ENCODE peak calls at places on chromosomes 11 and 22, in five cellular contexts. J, V, X, D and F are unnamed samples.

GRCh38 chr11:1031121-1031899 is 5.2 kb downstream of the MUC6 start:
- DNase-seq in J (no peak), V (no peak), X (no peak), D (no peak), F (no peak)

GRCh38 chr22:38540731-38541130 is 29.3 kb downstream of the DMC1 start:
- DNase-seq in J (no peak), V (no peak), X (no peak), D (no peak), F (no peak)

GRCh38 chr22:34975721-34976120 is 90.2 kb upstream of the ISX start:
- DNase-seq in J (no peak), V (peak), X (no peak), D (no peak), F (no peak)

GRCh38 chr11:75525433-75526191 is at the start of gene GDPD5:
- DNase-seq in J (peak), V (peak), X (peak), D (peak), F (peak)

GRCh38 chr11:76891285-76891684 is 30.6 kb downstream of the ACER3 start:
- DNase-seq in J (no peak), V (peak), X (no peak), D (no peak), F (no peak)

GRCh38 chr11:73414977-73415492 is 38.8 kb downstream of the RELT start:
- DNase-seq in J (peak), V (no peak), X (no peak), D (no peak), F (no peak)

GRCh38 chr11:64268687-64269379 is 15.6 kb downstream of the BAD start:
- DNase-seq in J (peak), V (peak), X (peak), D (no peak), F (no peak)

GRCh38 chr22:16915711-16916110 is 90.5 kb upstream of the XKR3 start:
- DNase-seq in J (no peak), V (peak), X (no peak), D (no peak), F (no peak)

GRCh38 chr11:109864161-109864661 is 229.0 kb upstream of the ZC3H12C start:
- DNase-seq in J (no peak), V (no peak), X (no peak), D (no peak), F (no peak)

GRCh38 chr11:124600924-124601323 is 10.3 kb upstream of the PANX3 start:
- DNase-seq in J (no peak), V (no peak), X (no peak), D (no peak), F (no peak)

GRCh38 chr11:68035266-68035876 is 3.5 kb upstream of the TCIRG1 start:
- DNase-seq in J (no peak), V (no peak), X (no peak), D (no peak), F (no peak)

GRCh38 chr11:15852179-15852578 is 504.2 kb downstream of the SOX6 start:
- DNase-seq in J (no peak), V (peak), X (no peak), D (no peak), F (no peak)

GRCh38 chr22:39349967-39350802 is at the start of gene SYNGR1:
- DNase-seq in J (no peak), V (no peak), X (peak), D (no peak), F (no peak)

GRCh38 chr22:36764060-36764459 is 11.9 kb downstream of the IFT27 start:
- DNase-seq in J (no peak), V (no peak), X (no peak), D (no peak), F (no peak)

GRCh38 chr11:15716550-15716949 is 601.8 kb downstream of the INSC start:
- DNase-seq in J (peak), V (peak), X (no peak), D (no peak), F (no peak)

GRCh38 chr11:47991266-47991830 is 11.0 kb downstream of the PTPRJ start:
- DNase-seq in J (no peak), V (peak), X (no peak), D (no peak), F (no peak)

GRCh38 chr11:8730697-8731020 is 48.1 kb downstream of the RPL27A start:
- DNase-seq in J (no peak), V (no peak), X (no peak), D (no peak), F (no peak)

GRCh38 chr11:100247701-100248100 is 439.4 kb upstream of the ARHGAP42 start:
- DNase-seq in J (no peak), V (peak), X (no peak), D (no peak), F (no peak)

GRCh38 chr11:40388097-40388818 is 1071.2 kb downstream of the LRRC4C start:
- DNase-seq in J (no peak), V (peak), X (no peak), D (no peak), F (no peak)